ENCODE peak calls at places on chromosomes 2 and 18, in seven cellular contexts. S, K, L, R, U, P and H are unnamed samples.

GRCh38 chr2:45212953-45213635 is 203.8 kb upstream of the SIX2 start:
- DNase-seq in S (no peak), K (peak; percentile 34), L (no peak), P (no peak), U (no peak), R (peak; percentile 15), H (no peak)

GRCh38 chr18:62751341-62751821 is 36.0 kb downstream of the PHLPP1 start:
- DNase-seq in L (peak; percentile 27), P (no peak), S (no peak), R (no peak), K (peak; percentile 12), U (no peak), H (peak; percentile 72)

GRCh38 chr2:120681696-120682288 is 53.9 kb upstream of the GLI2 start:
- DNase-seq in U (no peak), P (no peak), K (no peak), S (no peak), R (no peak), L (no peak), H (no peak)

GRCh38 chr2:9423922-9424272 is 443 bp downstream of the CPSF3 start:
- DNase-seq in P (no peak), S (peak; percentile 53), U (no peak), K (peak; percentile 28), L (peak; percentile 54), R (no peak), H (peak; percentile 40)

GRCh38 chr18:58727776-58728500 is 56.7 kb downstream of the MALT1 start:
- DNase-seq in S (no peak), U (no peak), K (peak; percentile 27), L (peak; percentile 30), R (no peak), P (no peak), H (peak; percentile 18)

GRCh38 chr18:54351186-54351585 is 6.5 kb downstream of the STARD6 start:
- DNase-seq in U (no peak), K (no peak), L (no peak), S (no peak), R (no peak), P (no peak), H (no peak)

GRCh38 chr18:63472380-63472779 is 4.4 kb upstream of the SERPINB5 start:
- DNase-seq in K (no peak), U (no peak), L (no peak), S (no peak), P (no peak), R (no peak), H (no peak)

GRCh38 chr2:218332920-218333645 is 23.6 kb upstream of the CATIP start:
- DNase-seq in S (no peak), L (peak; percentile 45), P (no peak), K (peak; percentile 11), R (no peak), U (no peak), H (peak; percentile 41)

GRCh38 chr2:237254911-237255578 is 158.9 kb downstream of the COL6A3 start:
- DNase-seq in L (peak; percentile 84), K (no peak), U (peak; percentile 66), R (no peak), P (no peak), S (no peak), H (peak; percentile 91)

GRCh38 chr18:58230438-58231179 is 186.6 kb downstream of the NEDD4L start:
- DNase-seq in L (peak; percentile 50), K (no peak), S (no peak), R (no peak), U (no peak), P (no peak), H (peak; percentile 82)

GRCh38 chr18:36451454-36452251 is 154.1 kb downstream of the FHOD3 start:
- DNase-seq in U (no peak), K (no peak), L (no peak), P (no peak), R (no peak), S (no peak), H (peak; percentile 15)

GRCh38 chr2:111162718-111163331 is 42.1 kb downstream of the BCL2L11 start:
- DNase-seq in K (no peak), L (peak; percentile 55), S (no peak), R (no peak), U (no peak), P (no peak), H (no peak)

GRCh38 chr2:10664652-10665051 is 25.1 kb downstream of the NOL10 start:
- DNase-seq in S (no peak), P (no peak), L (no peak), K (no peak), U (no peak), R (no peak), H (no peak)

GRCh38 chr18:31609886-31610646 is 18.4 kb downstream of the TTR start:
- DNase-seq in L (peak; percentile 86), U (no peak), P (no peak), S (no peak), R (no peak), K (no peak), H (no peak)

GRCh38 chr2:75799859-75800258 is 89.1 kb upstream of the GCFC2 start:
- DNase-seq in S (peak; percentile 59), P (no peak), R (no peak), L (no peak), K (no peak), U (no peak), H (no peak)

GRCh38 chr2:206392118-206392517 is 51.2 kb upstream of the ADAM23 start:
- DNase-seq in R (no peak), U (peak; percentile 6), L (peak; percentile 64), S (peak; percentile 65), K (peak; percentile 56), P (no peak), H (peak; percentile 66)

GRCh38 chr2:112256654-112257053 is 1.8 kb upstream of the ZC3H8 start:
- DNase-seq in P (no peak), S (no peak), L (no peak), U (no peak), R (no peak), K (no peak), H (no peak)

GRCh38 chr2:124286089-124286783 is 261.1 kb downstream of the CNTNAP5 start:
- DNase-seq in L (no peak), K (no peak), U (no peak), S (no peak), R (no peak), P (no peak), H (peak; percentile 65)

GRCh38 chr2:22355816-22356433 is 1029.1 kb upstream of the KLHL29 start:
- DNase-seq in S (peak; percentile 42), U (no peak), K (peak; percentile 14), L (no peak), R (peak; percentile 49), P (no peak), H (peak; percentile 25)

GRCh38 chr18:54233228-54233625 is 8.8 kb upstream of the MBD2 start:
- DNase-seq in P (no peak), L (no peak), R (no peak), K (no peak), S (no peak), U (no peak), H (peak; percentile 62)

GRCh38 chr2:189142893-189143759 is 36.4 kb downstream of the COL5A2 start:
- DNase-seq in R (no peak), U (peak; percentile 67), K (peak; percentile 54), L (peak; percentile 41), P (no peak), S (peak; percentile 49), H (peak; percentile 32)

GRCh38 chr2:231672617-231673347 is 35.5 kb upstream of the PTMA start:
- DNase-seq in S (no peak), U (no peak), R (peak; percentile 74), P (no peak), K (peak; percentile 60), L (peak; percentile 72), H (peak; percentile 63)

GRCh38 chr2:28360742-28361293 is 31.8 kb upstream of the FOSL2 start:
- DNase-seq in S (no peak), P (no peak), K (peak; percentile 88), R (no peak), U (peak; percentile 57), L (peak; percentile 89), H (peak; percentile 67)

GRCh38 chr2:1708476-1709334 is 35.6 kb downstream of the PXDN start:
- DNase-seq in U (no peak), K (no peak), S (no peak), R (no peak), L (no peak), P (no peak), H (peak; percentile 60)

GRCh38 chr2:230864605-230865323 is at the start of gene ITM2C:
- DNase-seq in S (peak; percentile 81), K (peak; percentile 66), P (no peak), R (no peak), U (peak; percentile 37), L (peak; percentile 69), H (peak; percentile 72)

DNA sequence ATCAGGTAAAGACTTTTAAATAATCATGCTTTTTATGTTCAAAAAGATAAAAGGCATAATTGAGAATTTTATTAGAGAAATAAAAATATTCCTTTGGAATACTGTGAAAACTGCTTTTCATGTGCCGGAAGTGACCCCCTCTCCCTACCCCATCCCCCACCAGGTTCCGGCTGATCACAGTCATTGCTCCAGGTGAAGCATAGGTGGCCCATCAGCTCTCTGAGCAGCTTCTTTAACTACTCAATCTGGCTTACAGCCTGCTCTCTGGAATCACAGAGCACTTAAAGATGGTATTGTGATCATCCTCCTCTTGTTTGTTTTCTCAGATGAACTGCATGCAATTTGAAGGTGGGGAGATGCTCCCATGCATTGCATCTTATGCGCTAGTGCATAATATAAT is 257.7 kb downstream of the EN1 start:
- DNase-seq in L (no peak), K (no peak), U (no peak), R (no peak), P (no peak), S (no peak), H (no peak)
- TF ChIP-seq CTCF in L (no peak), K (no peak), U (no peak), R (no peak), P (no peak), S (no peak), H (no peak)

DNA sequence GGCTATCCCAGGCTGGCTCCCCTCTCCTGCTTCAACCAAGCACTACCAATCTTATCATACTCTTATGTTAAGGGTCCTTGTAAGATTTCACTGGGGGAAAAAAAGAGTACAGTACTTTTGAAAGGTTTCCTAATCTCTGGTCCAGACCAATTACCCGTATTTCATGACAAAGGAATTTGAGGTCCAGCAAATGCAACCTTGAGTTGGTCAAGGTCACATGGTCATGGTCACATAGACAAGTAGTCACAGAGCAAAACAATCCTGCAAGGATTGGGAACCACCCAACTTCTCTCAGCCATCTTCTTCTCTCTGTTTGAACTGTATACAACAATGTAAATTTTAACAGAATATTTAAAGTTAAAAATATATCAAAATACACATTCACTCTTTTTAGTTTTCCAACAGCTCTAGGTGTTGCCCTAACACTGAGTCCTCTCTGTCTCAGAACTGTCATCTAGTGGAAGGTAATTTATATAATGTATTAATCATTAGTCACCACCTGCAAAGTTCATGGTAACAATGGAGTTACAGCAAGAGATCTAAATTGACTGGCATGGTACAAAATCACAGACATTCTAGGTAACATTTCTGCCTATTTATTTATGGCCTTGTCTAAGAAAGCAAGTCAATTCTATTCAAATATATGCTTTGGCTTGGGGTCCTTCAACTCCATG is 21.5 kb downstream of the DTNB start:
- DNase-seq in P (no peak), L (no peak), R (no peak), S (no peak), U (no peak), K (no peak), H (peak; percentile 23)
- TF ChIP-seq CTCF in P (no peak), L (no peak), R (no peak), S (no peak), U (no peak), K (no peak), H (no peak)

GRCh38 chr2:70964596-70965386 is 13.6 kb upstream of the ANKRD53 start:
- DNase-seq in L (peak; percentile 68), S (peak; percentile 82), R (peak; percentile 61), K (peak; percentile 66), P (no peak), U (peak; percentile 19), H (peak; percentile 70)
- TF ChIP-seq CTCF in L (peak; percentile 78), S (peak; percentile 85), R (peak; percentile 65), K (peak; percentile 57), P (peak; percentile 71), U (peak; percentile 92), H (peak; percentile 78)

GRCh38 chr18:7177131-7177744 is 53.7 kb upstream of the LRRC30 start:
- DNase-seq in K (peak; percentile 87), L (peak; percentile 78), P (no peak), U (peak; percentile 50), R (peak; percentile 44), S (peak; percentile 54), H (peak; percentile 91)
- TF ChIP-seq CTCF in K (peak; percentile 81), L (peak; percentile 80), P (peak; percentile 52), U (peak; percentile 80), R (peak; percentile 32), S (peak; percentile 59), H (peak; percentile 77)